ENCODE peak calls at places on chromosomes 16 and 17, in six cellular contexts. One of them, this sample, is unnamed.

GRCh38 chr17:73459980-73460379 is 148.2 kb upstream of the CDC42EP4 start:
- DNase-seq in retinal pigment epithelial cell: no peak
- DNase-seq in NCI-H1417: no peak
- DNase-seq in OCI-LY7: no peak
- DNase-seq in thoracic aorta: no peak
- DNase-seq in HFFc6: no peak
- DNase-seq in this sample: no peak

GRCh38 chr16:66007717-66008116 is 358.8 kb upstream of the CDH5 start:
- DNase-seq in OCI-LY7: no peak
- DNase-seq in thoracic aorta: no peak
- DNase-seq in HFFc6: peak
- DNase-seq in retinal pigment epithelial cell: no peak
- DNase-seq in NCI-H1417: no peak
- DNase-seq in this sample: peak

GRCh38 chr17:40095944-40096791 is 4.2 kb downstream of the NR1D1 start:
- DNase-seq in NCI-H1417: no peak
- DNase-seq in OCI-LY7: peak
- DNase-seq in retinal pigment epithelial cell: no peak
- DNase-seq in thoracic aorta: no peak
- DNase-seq in HFFc6: no peak
- DNase-seq in this sample: no peak

GRCh38 chr16:11835309-11835708 is 16.0 kb downstream of the RSL1D1 start:
- DNase-seq in retinal pigment epithelial cell: no peak
- DNase-seq in HFFc6: no peak
- DNase-seq in NCI-H1417: no peak
- DNase-seq in thoracic aorta: no peak
- DNase-seq in OCI-LY7: no peak
- DNase-seq in this sample: no peak

GRCh38 chr16:75580-76501 is 2.2 kb upstream of the MPG start:
- DNase-seq in OCI-LY7: peak
- DNase-seq in HFFc6: peak
- DNase-seq in NCI-H1417: no peak
- DNase-seq in thoracic aorta: no peak
- DNase-seq in retinal pigment epithelial cell: no peak
- DNase-seq in this sample: peak

GRCh38 chr17:34725740-34726139 is 146.4 kb downstream of the TMEM132E start:
- DNase-seq in NCI-H1417: no peak
- DNase-seq in retinal pigment epithelial cell: no peak
- DNase-seq in HFFc6: no peak
- DNase-seq in OCI-LY7: no peak
- DNase-seq in thoracic aorta: no peak
- DNase-seq in this sample: no peak

GRCh38 chr17:2794116-2794803 is 2.0 kb upstream of the RAP1GAP2 start:
- DNase-seq in OCI-LY7: no peak
- DNase-seq in HFFc6: no peak
- DNase-seq in NCI-H1417: no peak
- DNase-seq in retinal pigment epithelial cell: no peak
- DNase-seq in thoracic aorta: no peak
- DNase-seq in this sample: no peak

GRCh38 chr16:85556456-85557082 is 56.6 kb upstream of the GSE1 start:
- DNase-seq in thoracic aorta: no peak
- DNase-seq in retinal pigment epithelial cell: no peak
- DNase-seq in OCI-LY7: peak
- DNase-seq in NCI-H1417: peak
- DNase-seq in HFFc6: no peak
- DNase-seq in this sample: peak

GRCh38 chr17:4750606-4751005 is 10.9 kb upstream of the CXCL16 start:
- DNase-seq in retinal pigment epithelial cell: no peak
- DNase-seq in HFFc6: no peak
- DNase-seq in thoracic aorta: no peak
- DNase-seq in NCI-H1417: no peak
- DNase-seq in OCI-LY7: no peak
- DNase-seq in this sample: no peak

GRCh38 chr17:76051571-76051970 is 20.7 kb downstream of the SRP68 start:
- DNase-seq in HFFc6: no peak
- DNase-seq in OCI-LY7: no peak
- DNase-seq in NCI-H1417: no peak
- DNase-seq in retinal pigment epithelial cell: no peak
- DNase-seq in thoracic aorta: no peak
- DNase-seq in this sample: no peak

GRCh38 chr16:73071131-73071940 is 23.4 kb upstream of the ZFHX3 start:
- DNase-seq in retinal pigment epithelial cell: no peak
- DNase-seq in NCI-H1417: peak
- DNase-seq in HFFc6: no peak
- DNase-seq in thoracic aorta: no peak
- DNase-seq in OCI-LY7: no peak
- DNase-seq in this sample: peak

GRCh38 chr17:1173456-1174370 is 6.1 kb downstream of the ABR start:
- DNase-seq in NCI-H1417: no peak
- DNase-seq in retinal pigment epithelial cell: no peak
- DNase-seq in HFFc6: no peak
- DNase-seq in OCI-LY7: no peak
- DNase-seq in thoracic aorta: no peak
- DNase-seq in this sample: no peak

GRCh38 chr17:13140750-13141149 is 122.9 kb upstream of the ELAC2 start:
- DNase-seq in HFFc6: no peak
- DNase-seq in NCI-H1417: no peak
- DNase-seq in thoracic aorta: no peak
- DNase-seq in OCI-LY7: no peak
- DNase-seq in retinal pigment epithelial cell: no peak
- DNase-seq in this sample: peak

GRCh38 chr16:29806641-29807425 is 504 bp downstream of the MAZ start:
- DNase-seq in HFFc6: no peak
- DNase-seq in OCI-LY7: peak
- DNase-seq in retinal pigment epithelial cell: no peak
- DNase-seq in thoracic aorta: no peak
- DNase-seq in NCI-H1417: peak
- DNase-seq in this sample: peak

GRCh38 chr16:67672739-67673662 is 6.4 kb downstream of the C16orf86 start:
- DNase-seq in retinal pigment epithelial cell: no peak
- DNase-seq in NCI-H1417: peak
- DNase-seq in OCI-LY7: peak
- DNase-seq in thoracic aorta: no peak
- DNase-seq in HFFc6: peak
- DNase-seq in this sample: peak

GRCh38 chr16:10601444-10602401 is 21.3 kb upstream of the EMP2 start:
- DNase-seq in OCI-LY7: no peak
- DNase-seq in HFFc6: no peak
- DNase-seq in thoracic aorta: no peak
- DNase-seq in retinal pigment epithelial cell: no peak
- DNase-seq in NCI-H1417: no peak
- DNase-seq in this sample: no peak

GRCh38 chr17:65515959-65516948 is 45.2 kb downstream of the AXIN2 start:
- DNase-seq in thoracic aorta: no peak
- DNase-seq in NCI-H1417: peak
- DNase-seq in retinal pigment epithelial cell: no peak
- DNase-seq in OCI-LY7: no peak
- DNase-seq in HFFc6: no peak
- DNase-seq in this sample: no peak

GRCh38 chr17:67912656-67913055 is 83.6 kb downstream of the C17orf58 start:
- DNase-seq in HFFc6: no peak
- DNase-seq in OCI-LY7: no peak
- DNase-seq in retinal pigment epithelial cell: no peak
- DNase-seq in NCI-H1417: no peak
- DNase-seq in thoracic aorta: no peak
- DNase-seq in this sample: no peak

GRCh38 chr17:4566785-4567184 is 6.4 kb upstream of the GGT6 start:
- DNase-seq in retinal pigment epithelial cell: no peak
- DNase-seq in thoracic aorta: no peak
- DNase-seq in OCI-LY7: peak
- DNase-seq in NCI-H1417: peak
- DNase-seq in HFFc6: peak
- DNase-seq in this sample: peak

GRCh38 chr16:3879258-3879886 is 1.1 kb downstream of the CREBBP start:
- DNase-seq in OCI-LY7: peak
- DNase-seq in NCI-H1417: no peak
- DNase-seq in HFFc6: no peak
- DNase-seq in retinal pigment epithelial cell: no peak
- DNase-seq in thoracic aorta: no peak
- DNase-seq in this sample: no peak

GRCh38 chr17:77957215-77957868 is 1.2 kb upstream of the TNRC6C start:
- DNase-seq in OCI-LY7: peak
- DNase-seq in thoracic aorta: no peak
- DNase-seq in NCI-H1417: no peak
- DNase-seq in HFFc6: no peak
- DNase-seq in retinal pigment epithelial cell: no peak
- DNase-seq in this sample: peak